ENCODE peak calls at places on chromosomes 5 and 9, in nine cellular contexts. M is mesenchymal stem cell; U is CD8-positive, alpha-beta memory T cell; J is CD4-positive, alpha-beta T cell; H is T-helper 2 cell; P is HT1080; T is RCC 7860; K is GM13976; L is cardiac muscle cell. N is an unnamed sample.

GRCh38 chr9:122202099-122202498 is 26.7 kb downstream of the LHX6 start:
- DNase-seq in M (no peak), U (no peak), J (no peak), H (no peak), P (no peak), T (no peak), K (no peak), L (no peak), N (no peak)

GRCh38 chr5:96657068-96657467 is 5.1 kb upstream of the CAST start:
- DNase-seq in M (peak; percentile 92), U (peak; percentile 18), J (peak; percentile 13), H (no peak), P (peak; percentile 99), T (peak; percentile 77), K (peak; percentile 53), L (peak; percentile 84), N (peak; percentile 97)

GRCh38 chr5:127562252-127562651 is 44.8 kb downstream of the PRRC1 start:
- DNase-seq in M (peak; percentile 43), U (no peak), J (no peak), H (no peak), P (no peak), T (no peak), K (no peak), L (peak; percentile 46), N (peak; percentile 3)

GRCh38 chr5:78001198-78001597 is 225.1 kb upstream of the TBCA start:
- DNase-seq in M (no peak), U (no peak), J (no peak), H (no peak), P (no peak), T (no peak), K (no peak), L (no peak), N (no peak)

GRCh38 chr5:143536364-143536763 is 132.9 kb upstream of the NR3C1 start:
- DNase-seq in M (peak; percentile 89), U (no peak), J (no peak), H (no peak), P (peak; percentile 91), T (peak; percentile 81), K (no peak), L (peak; percentile 98), N (peak; percentile 97)

GRCh38 chr9:94983552-94983951 is 257.1 kb downstream of the AOPEP start:
- DNase-seq in M (no peak), U (no peak), J (no peak), H (no peak), P (no peak), T (no peak), K (no peak), L (no peak), N (no peak)

GRCh38 chr9:108535526-108535925 is 320.3 kb downstream of the ACTL7B start:
- DNase-seq in M (no peak), U (no peak), J (no peak), H (no peak), P (no peak), T (no peak), K (no peak), L (no peak), N (no peak)

GRCh38 chr5:148882332-148882731 is 55.9 kb downstream of the ADRB2 start:
- DNase-seq in M (no peak), U (no peak), J (no peak), H (no peak), P (no peak), T (no peak), K (no peak), L (no peak), N (no peak)

GRCh38 chr9:25350011-25350410 is 328.2 kb downstream of the TUSC1 start:
- DNase-seq in M (no peak), U (no peak), J (no peak), H (no peak), P (peak; percentile 32), T (no peak), K (no peak), L (no peak), N (no peak)

GRCh38 chr5:159764283-159764927 is 151.9 kb upstream of the ADRA1B start:
- DNase-seq in M (peak; percentile 79), U (no peak), J (no peak), H (no peak), P (peak; percentile 47), T (no peak), K (no peak), L (peak; percentile 97), N (no peak)

GRCh38 chr5:142108432-142109355 is at the start of gene NDFIP1:
- DNase-seq in M (peak; percentile 82), U (peak; percentile 77), J (peak; percentile 72), H (peak; percentile 78), P (peak; percentile 79), T (peak; percentile 54), K (peak; percentile 85), L (peak; percentile 88), N (peak; percentile 55)

GRCh38 chr9:114513050-114513951 is 8.0 kb upstream of the WHRN start:
- DNase-seq in M (no peak), U (no peak), J (no peak), H (no peak), P (peak; percentile 34), T (no peak), K (no peak), L (no peak), N (no peak)

GRCh38 chr5:74192606-74193299 is 447.8 kb downstream of the ENC1 start:
- DNase-seq in M (no peak), U (no peak), J (no peak), H (no peak), P (no peak), T (no peak), K (no peak), L (peak; percentile 54), N (no peak)

GRCh38 chr5:181127907-181128626 is 2.9 kb downstream of the OR2V1 start:
- DNase-seq in M (no peak), U (no peak), J (no peak), H (no peak), P (no peak), T (no peak), K (no peak), L (no peak), N (no peak)

GRCh38 chr9:128160603-128160987 is 530 bp downstream of the BBLN start:
- DNase-seq in M (peak; percentile 24), U (peak; percentile 5), J (no peak), H (peak; percentile 17), P (no peak), T (no peak), K (peak; percentile 76), L (peak; percentile 22), N (no peak)

GRCh38 chr5:150694638-150695037 is 6.2 kb downstream of the RBM22 start:
- DNase-seq in M (no peak), U (no peak), J (no peak), H (no peak), P (no peak), T (peak; percentile 36), K (no peak), L (peak; percentile 91), N (no peak)

GRCh38 chr9:35748239-35748857 is 680 bp downstream of the GBA2 start:
- DNase-seq in M (peak; percentile 29), U (no peak), J (no peak), H (no peak), P (no peak), T (no peak), K (no peak), L (no peak), N (no peak)

GRCh38 chr5:151047814-151048425 is 27.5 kb downstream of the GPX3 start:
- DNase-seq in M (peak; percentile 27), U (no peak), J (peak; percentile 8), H (no peak), P (no peak), T (no peak), K (no peak), L (peak; percentile 38), N (peak; percentile 18)